ENCODE peak calls at places on chromosome 11, in seven cellular contexts. U is CD8-positive, alpha-beta T cell; C is mucosa of descending colon; Y is colonic mucosa; J is cardiac muscle cell; X is fibroblast of lung; I is psoas muscle. F is an unnamed sample.

GRCh38 chr11:111001986-111002616 is 243.4 kb upstream of the POU2AF2 start:
- DNase-seq in Y (no peak), J (peak), U (no peak), I (no peak), C (no peak), X (peak), F (peak)

GRCh38 chr11:44006882-44007495 is 40.8 kb upstream of the ACCSL start:
- DNase-seq in X (no peak), J (no peak), U (no peak), Y (peak), C (no peak), I (no peak), F (no peak)

GRCh38 chr11:67371549-67372231 is 1.7 kb downstream of the CLCF1 start:
- DNase-seq in I (no peak), J (peak), U (peak), X (peak), Y (peak), C (no peak), F (no peak)

GRCh38 chr11:85875505-85875904 is 20.3 kb downstream of the CCDC83 start:
- DNase-seq in C (no peak), J (peak), I (no peak), X (peak), Y (no peak), U (no peak), F (no peak)

GRCh38 chr11:130020323-130020722 is 17.7 kb upstream of the PRDM10 start:
- DNase-seq in U (no peak), J (peak), X (no peak), I (no peak), C (no peak), Y (no peak), F (no peak)

GRCh38 chr11:60925685-60926267 is 1.5 kb downstream of the TMEM132A start:
- DNase-seq in X (no peak), Y (no peak), I (no peak), J (peak), C (no peak), U (no peak), F (peak)

GRCh38 chr11:118168751-118169150 is 7.7 kb downstream of the SCN2B start:
- DNase-seq in U (no peak), C (no peak), X (no peak), J (no peak), Y (no peak), I (no peak), F (no peak)

GRCh38 chr11:36398261-36398953 is 102.3 kb downstream of the PRR5L start:
- DNase-seq in X (no peak), I (no peak), Y (no peak), J (no peak), C (no peak), U (no peak), F (no peak)

GRCh38 chr11:95085117-95085825 is 4.4 kb upstream of the ENDOD1 start:
- DNase-seq in Y (no peak), J (no peak), X (no peak), I (no peak), C (no peak), U (no peak), F (no peak)

GRCh38 chr11:110295487-110296225 is 758 bp downstream of the RDX start:
- DNase-seq in C (peak), U (peak), J (peak), Y (peak), I (peak), X (peak), F (no peak)

GRCh38 chr11:75429902-75430691 is 2.9 kb downstream of the KLHL35 start:
- DNase-seq in C (peak), I (peak), J (peak), U (peak), X (peak), Y (peak), F (peak)

GRCh38 chr11:92536895-92537294 is 312.3 kb downstream of the FAT3 start:
- DNase-seq in J (no peak), U (no peak), C (no peak), I (no peak), X (no peak), Y (no peak), F (no peak)

GRCh38 chr11:33636104-33636503 is 64.5 kb downstream of the C11orf91 start:
- DNase-seq in X (peak), C (no peak), Y (no peak), J (peak), U (no peak), I (no peak), F (no peak)

GRCh38 chr11:125062931-125063428 is at the start of gene SLC37A2:
- DNase-seq in Y (peak), J (peak), C (peak), I (peak), U (peak), X (peak), F (no peak)

GRCh38 chr11:62857541-62857982 is 18.2 kb upstream of the WDR74 start:
- DNase-seq in U (no peak), I (no peak), C (no peak), J (no peak), X (no peak), Y (peak), F (no peak)

GRCh38 chr11:116860303-116860702 is 22.9 kb upstream of the APOA1 start:
- DNase-seq in C (no peak), U (no peak), J (no peak), I (no peak), Y (no peak), X (no peak), F (no peak)

GRCh38 chr11:63510360-63511130 is 4.7 kb downstream of the LGALS12 start:
- DNase-seq in X (peak), C (no peak), J (peak), U (no peak), Y (no peak), I (peak), F (no peak)

GRCh38 chr11:108405706-108406105 is 61.6 kb downstream of the C11orf65 start:
- DNase-seq in Y (no peak), U (no peak), I (no peak), J (no peak), C (no peak), X (no peak), F (peak)

GRCh38 chr11:17496406-17496805 is 19.8 kb upstream of the ABCC8 start:
- DNase-seq in X (peak), I (no peak), U (no peak), J (peak), Y (no peak), C (no peak), F (no peak)

GRCh38 chr11:67138922-67139321 is 19.9 kb downstream of the KDM2A start:
- DNase-seq in J (no peak), X (no peak), I (no peak), Y (no peak), C (no peak), U (no peak), F (no peak)

GRCh38 chr11:63837719-63838118 is 1.2 kb upstream of the MARK2 start:
- DNase-seq in U (no peak), I (no peak), C (peak), Y (peak), J (no peak), X (no peak), F (no peak)

GRCh38 chr11:17972987-17973386 is 39.9 kb downstream of the SERGEF start:
- DNase-seq in U (no peak), I (peak), C (no peak), Y (peak), X (peak), J (peak), F (peak)

GRCh38 chr11:31655483-31655882 is 145.9 kb downstream of the ELP4 start:
- DNase-seq in J (peak), U (no peak), X (peak), Y (no peak), I (no peak), C (no peak), F (peak)

GRCh38 chr11:119885861-119886567 is 157.0 kb upstream of the NECTIN1 start:
- DNase-seq in J (no peak), C (no peak), X (no peak), Y (peak), I (no peak), U (no peak), F (no peak)

GRCh38 chr11:48012051-48012391 is 31.7 kb downstream of the PTPRJ start:
- DNase-seq in C (no peak), Y (no peak), J (no peak), U (peak), X (no peak), I (no peak), F (no peak)

GRCh38 chr11:19670030-19670761 is 42.4 kb upstream of the NAV2 start:
- DNase-seq in C (no peak), J (no peak), Y (peak), U (no peak), X (peak), I (no peak), F (no peak)

GRCh38 chr11:8344346-8344745 is 80.7 kb upstream of the LMO1 start:
- DNase-seq in C (no peak), J (no peak), Y (no peak), X (no peak), I (no peak), U (no peak), F (no peak)

GRCh38 chr11:7467652-7468051 is 17.7 kb upstream of the OLFML1 start:
- DNase-seq in J (no peak), U (no peak), X (no peak), C (no peak), I (no peak), Y (no peak), F (no peak)

GRCh38 chr11:12245091-12245490 is 132.3 kb upstream of the PARVA start:
- DNase-seq in U (no peak), C (no peak), I (peak), J (no peak), X (no peak), Y (no peak), F (no peak)

GRCh38 chr11:46826310-46827044 is 19.6 kb downstream of the CKAP5 start:
- DNase-seq in I (peak), C (peak), U (peak), J (peak), Y (peak), X (peak), F (peak)

GRCh38 chr11:77303328-77303727 is 1.8 kb upstream of the GDPD4 start:
- DNase-seq in J (no peak), C (no peak), U (no peak), I (no peak), Y (no peak), X (no peak), F (no peak)

GRCh38 chr11:65436412-65437032 is 13.9 kb downstream of the NEAT1 start:
- DNase-seq in X (no peak), J (peak), Y (peak), U (no peak), C (no peak), I (peak), F (no peak)

GRCh38 chr11:65434667-65435179 is 12.1 kb downstream of the NEAT1 start:
- DNase-seq in Y (no peak), U (no peak), X (peak), J (no peak), C (no peak), I (no peak), F (no peak)

GRCh38 chr11:65434057-65434666 is 11.6 kb downstream of the NEAT1 start:
- DNase-seq in X (peak), J (peak), C (no peak), Y (no peak), I (no peak), U (no peak), F (no peak)

GRCh38 chr11:65435981-65436411 is 13.4 kb downstream of the NEAT1 start:
- DNase-seq in C (peak), U (no peak), I (peak), X (peak), J (peak), Y (peak), F (no peak)

GRCh38 chr11:65435330-65435931 is 12.8 kb downstream of the NEAT1 start:
- DNase-seq in C (no peak), X (peak), U (no peak), I (peak), Y (no peak), J (no peak), F (no peak)
- H3K4me3 ChIP-seq in C (no peak), X (peak), U (no peak), I (peak), Y (no peak), J (no peak), F (no peak)

DNA sequence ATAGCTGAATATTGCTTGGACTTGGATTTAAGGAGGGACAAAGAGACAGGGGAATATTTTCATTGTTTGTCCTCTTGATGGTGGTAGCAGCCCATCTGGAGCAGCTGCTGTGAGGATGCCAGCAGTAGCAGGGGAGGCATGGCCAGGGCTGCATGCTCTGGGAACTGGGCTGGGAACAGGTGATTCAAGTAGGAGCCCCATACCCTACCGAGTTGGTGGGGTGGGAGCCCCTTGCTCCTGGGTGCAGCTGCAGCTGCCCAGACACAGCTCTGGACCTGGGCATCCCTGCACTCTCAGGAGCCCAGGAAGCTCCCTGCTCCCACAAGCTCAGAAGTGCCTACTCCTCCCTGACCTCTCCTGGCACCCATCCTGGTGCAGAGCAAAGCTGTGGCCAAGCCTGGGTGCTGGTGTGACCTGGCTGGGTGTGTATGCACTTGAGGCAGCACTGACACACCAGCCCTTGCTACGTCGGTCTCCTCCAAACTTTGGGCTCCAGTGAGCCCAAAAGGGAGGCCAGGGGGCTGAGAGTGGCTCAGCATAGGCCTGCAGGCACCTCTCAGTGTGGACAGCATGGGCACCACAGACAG is 341.8 kb upstream of the CCDC179 start:
- DNase-seq in C (peak), Y (no peak), X (no peak), I (no peak), J (no peak), U (no peak), F (no peak)
- TF ChIP-seq CTCF in C (no peak), Y (no peak), X (no peak), I (no peak), J (no peak), U (no peak), F (no peak)

DNA sequence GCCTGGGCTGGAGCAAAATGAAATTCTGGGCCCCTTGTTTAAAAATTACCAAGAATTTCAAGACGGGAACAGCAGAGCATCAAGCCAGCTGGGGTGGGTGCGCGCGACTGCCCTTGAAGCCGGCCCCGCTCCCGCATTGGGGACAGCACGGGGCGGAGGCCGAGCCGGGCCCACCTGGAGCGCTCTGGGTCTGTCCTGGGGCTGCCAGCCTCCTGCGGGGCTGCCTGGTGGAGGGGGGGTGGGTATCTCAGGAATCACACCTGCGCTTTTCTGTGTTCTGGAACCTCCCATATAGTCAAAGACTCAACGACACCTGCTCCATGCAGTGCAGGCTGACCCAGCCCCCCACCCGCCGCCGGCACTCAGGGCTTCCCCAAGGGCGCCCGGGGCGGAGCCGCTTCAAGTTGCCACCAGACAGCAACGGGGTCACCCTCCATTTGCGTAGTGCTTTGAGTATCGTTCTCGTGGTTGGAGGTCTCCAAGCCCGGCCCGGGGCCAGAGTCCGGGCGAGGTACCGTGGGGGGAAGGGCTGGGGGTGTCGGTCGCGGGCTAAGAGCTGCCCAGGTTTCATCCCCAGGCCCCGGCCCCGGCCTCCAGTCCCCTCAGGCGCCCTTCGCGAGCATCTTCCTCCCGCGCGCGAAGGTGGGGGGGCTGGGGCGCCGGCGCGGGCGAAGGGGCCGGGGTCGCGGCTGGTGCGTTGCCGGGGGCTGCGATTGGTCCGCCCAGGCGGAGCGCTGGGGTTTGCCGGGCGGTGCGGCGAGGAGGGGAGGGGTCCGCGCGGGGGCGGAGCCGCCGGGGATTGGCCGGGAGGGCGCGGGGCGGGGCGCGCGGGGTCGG is 6.6 kb downstream of the TSPAN4 start:
- DNase-seq in C (no peak), U (no peak), X (no peak), J (no peak), I (no peak), Y (no peak), F (no peak)
- H3K4me3 ChIP-seq in C (no peak), U (peak), X (peak), J (peak), I (peak), Y (peak), F (peak)

GRCh38 chr11:73387594-73388021 is 11.4 kb downstream of the RELT start:
- DNase-seq in J (no peak), I (peak), X (peak), U (no peak), C (peak), Y (no peak), F (no peak)
- TF ChIP-seq CTCF in J (no peak), I (peak), X (no peak), U (no peak), C (no peak), Y (no peak), F (no peak)